ENCODE peak calls at places on chromosomes 2 and 18, in seven cellular contexts. One of them, this sample, is unnamed.

GRCh38 chr2:175855236-175855635 is 146.8 kb downstream of the LNPK start:
- DNase-seq in Peyer's patch: no peak
- DNase-seq in GM13976: no peak
- DNase-seq in activated CD8-positive, alpha-beta T cell treated with anti-CD3 and anti-CD28 coated beads for 36 hours: no peak
- DNase-seq in tibial nerve: no peak
- DNase-seq in cardiac muscle cell: no peak
- DNase-seq in choroid plexus epithelial cell: no peak
- DNase-seq in this sample: no peak

GRCh38 chr2:10901160-10901559 is 10.6 kb upstream of the KCNF1 start:
- DNase-seq in GM13976: no peak
- DNase-seq in choroid plexus epithelial cell: no peak
- DNase-seq in tibial nerve: no peak
- DNase-seq in activated CD8-positive, alpha-beta T cell treated with anti-CD3 and anti-CD28 coated beads for 36 hours: no peak
- DNase-seq in Peyer's patch: no peak
- DNase-seq in cardiac muscle cell: no peak
- DNase-seq in this sample: no peak

GRCh38 chr2:136611451-136611850 is 153.9 kb upstream of the THSD7B start:
- DNase-seq in choroid plexus epithelial cell: no peak
- DNase-seq in tibial nerve: no peak
- DNase-seq in cardiac muscle cell: no peak
- DNase-seq in GM13976: no peak
- DNase-seq in activated CD8-positive, alpha-beta T cell treated with anti-CD3 and anti-CD28 coated beads for 36 hours: no peak
- DNase-seq in Peyer's patch: no peak
- DNase-seq in this sample: no peak

GRCh38 chr2:10438688-10439087 is 9.4 kb downstream of the ODC1 start:
- DNase-seq in tibial nerve: no peak
- DNase-seq in cardiac muscle cell: no peak
- DNase-seq in Peyer's patch: no peak
- DNase-seq in activated CD8-positive, alpha-beta T cell treated with anti-CD3 and anti-CD28 coated beads for 36 hours: no peak
- DNase-seq in choroid plexus epithelial cell: no peak
- DNase-seq in GM13976: no peak
- DNase-seq in this sample: no peak

GRCh38 chr18:12863687-12864086 is 20.4 kb downstream of the PTPN2 start:
- DNase-seq in GM13976: no peak
- DNase-seq in tibial nerve: no peak
- DNase-seq in cardiac muscle cell: no peak
- DNase-seq in Peyer's patch: no peak
- DNase-seq in choroid plexus epithelial cell: no peak
- DNase-seq in activated CD8-positive, alpha-beta T cell treated with anti-CD3 and anti-CD28 coated beads for 36 hours: no peak
- DNase-seq in this sample: no peak

GRCh38 chr18:9742588-9743131 is 34.6 kb downstream of the RAB31 start:
- DNase-seq in cardiac muscle cell: no peak
- DNase-seq in activated CD8-positive, alpha-beta T cell treated with anti-CD3 and anti-CD28 coated beads for 36 hours: no peak
- DNase-seq in choroid plexus epithelial cell: peak
- DNase-seq in Peyer's patch: no peak
- DNase-seq in tibial nerve: no peak
- DNase-seq in GM13976: no peak
- DNase-seq in this sample: no peak

GRCh38 chr2:46643951-46644350 is 164.6 kb downstream of the TMEM247 start:
- DNase-seq in activated CD8-positive, alpha-beta T cell treated with anti-CD3 and anti-CD28 coated beads for 36 hours: peak
- DNase-seq in GM13976: no peak
- DNase-seq in cardiac muscle cell: no peak
- DNase-seq in Peyer's patch: no peak
- DNase-seq in choroid plexus epithelial cell: no peak
- DNase-seq in tibial nerve: no peak
- DNase-seq in this sample: no peak

GRCh38 chr2:158928965-158929364 is 39.5 kb upstream of the TANC1 start:
- DNase-seq in activated CD8-positive, alpha-beta T cell treated with anti-CD3 and anti-CD28 coated beads for 36 hours: no peak
- DNase-seq in GM13976: no peak
- DNase-seq in Peyer's patch: no peak
- DNase-seq in tibial nerve: no peak
- DNase-seq in cardiac muscle cell: no peak
- DNase-seq in choroid plexus epithelial cell: no peak
- DNase-seq in this sample: no peak

GRCh38 chr2:98334439-98335078 is 11.7 kb upstream of the CNGA3 start:
- DNase-seq in activated CD8-positive, alpha-beta T cell treated with anti-CD3 and anti-CD28 coated beads for 36 hours: no peak
- DNase-seq in GM13976: no peak
- DNase-seq in tibial nerve: no peak
- DNase-seq in Peyer's patch: no peak
- DNase-seq in cardiac muscle cell: no peak
- DNase-seq in choroid plexus epithelial cell: peak
- DNase-seq in this sample: no peak

GRCh38 chr2:26556309-26557243 is 78.7 kb upstream of the OTOF start:
- DNase-seq in activated CD8-positive, alpha-beta T cell treated with anti-CD3 and anti-CD28 coated beads for 36 hours: no peak
- DNase-seq in GM13976: no peak
- DNase-seq in cardiac muscle cell: no peak
- DNase-seq in Peyer's patch: no peak
- DNase-seq in choroid plexus epithelial cell: no peak
- DNase-seq in tibial nerve: no peak
- DNase-seq in this sample: no peak

GRCh38 chr2:39871291-39871761 is 92.3 kb upstream of the THUMPD2 start:
- DNase-seq in Peyer's patch: no peak
- DNase-seq in choroid plexus epithelial cell: peak
- DNase-seq in GM13976: no peak
- DNase-seq in tibial nerve: no peak
- DNase-seq in cardiac muscle cell: no peak
- DNase-seq in activated CD8-positive, alpha-beta T cell treated with anti-CD3 and anti-CD28 coated beads for 36 hours: no peak
- DNase-seq in this sample: no peak

GRCh38 chr2:207188601-207189000 is 22.9 kb upstream of the KLF7 start:
- DNase-seq in choroid plexus epithelial cell: peak
- DNase-seq in activated CD8-positive, alpha-beta T cell treated with anti-CD3 and anti-CD28 coated beads for 36 hours: no peak
- DNase-seq in GM13976: no peak
- DNase-seq in Peyer's patch: no peak
- DNase-seq in tibial nerve: no peak
- DNase-seq in cardiac muscle cell: no peak
- DNase-seq in this sample: no peak

GRCh38 chr2:73952499-73953446 is 26.1 kb downstream of the DGUOK start:
- DNase-seq in tibial nerve: peak
- DNase-seq in GM13976: no peak
- DNase-seq in activated CD8-positive, alpha-beta T cell treated with anti-CD3 and anti-CD28 coated beads for 36 hours: no peak
- DNase-seq in choroid plexus epithelial cell: peak
- DNase-seq in cardiac muscle cell: no peak
- DNase-seq in Peyer's patch: no peak
- DNase-seq in this sample: no peak
- TF ChIP-seq CTCF in tibial nerve: no peak
- TF ChIP-seq CTCF in GM13976: no peak
- TF ChIP-seq CTCF in activated CD8-positive, alpha-beta T cell treated with anti-CD3 and anti-CD28 coated beads for 36 hours: no peak
- TF ChIP-seq CTCF in choroid plexus epithelial cell: no peak
- TF ChIP-seq CTCF in cardiac muscle cell: no peak
- TF ChIP-seq CTCF in Peyer's patch: no peak
- TF ChIP-seq CTCF in this sample: no peak

GRCh38 chr2:196535742-196536141 is 103.8 kb upstream of the CCDC150 start:
- DNase-seq in activated CD8-positive, alpha-beta T cell treated with anti-CD3 and anti-CD28 coated beads for 36 hours: no peak
- DNase-seq in tibial nerve: no peak
- DNase-seq in cardiac muscle cell: no peak
- DNase-seq in GM13976: no peak
- DNase-seq in Peyer's patch: no peak
- DNase-seq in choroid plexus epithelial cell: peak
- DNase-seq in this sample: no peak
- TF ChIP-seq CTCF in activated CD8-positive, alpha-beta T cell treated with anti-CD3 and anti-CD28 coated beads for 36 hours: no peak
- TF ChIP-seq CTCF in tibial nerve: peak
- TF ChIP-seq CTCF in cardiac muscle cell: peak
- TF ChIP-seq CTCF in GM13976: no peak
- TF ChIP-seq CTCF in Peyer's patch: no peak
- TF ChIP-seq CTCF in choroid plexus epithelial cell: peak
- TF ChIP-seq CTCF in this sample: no peak

DNA sequence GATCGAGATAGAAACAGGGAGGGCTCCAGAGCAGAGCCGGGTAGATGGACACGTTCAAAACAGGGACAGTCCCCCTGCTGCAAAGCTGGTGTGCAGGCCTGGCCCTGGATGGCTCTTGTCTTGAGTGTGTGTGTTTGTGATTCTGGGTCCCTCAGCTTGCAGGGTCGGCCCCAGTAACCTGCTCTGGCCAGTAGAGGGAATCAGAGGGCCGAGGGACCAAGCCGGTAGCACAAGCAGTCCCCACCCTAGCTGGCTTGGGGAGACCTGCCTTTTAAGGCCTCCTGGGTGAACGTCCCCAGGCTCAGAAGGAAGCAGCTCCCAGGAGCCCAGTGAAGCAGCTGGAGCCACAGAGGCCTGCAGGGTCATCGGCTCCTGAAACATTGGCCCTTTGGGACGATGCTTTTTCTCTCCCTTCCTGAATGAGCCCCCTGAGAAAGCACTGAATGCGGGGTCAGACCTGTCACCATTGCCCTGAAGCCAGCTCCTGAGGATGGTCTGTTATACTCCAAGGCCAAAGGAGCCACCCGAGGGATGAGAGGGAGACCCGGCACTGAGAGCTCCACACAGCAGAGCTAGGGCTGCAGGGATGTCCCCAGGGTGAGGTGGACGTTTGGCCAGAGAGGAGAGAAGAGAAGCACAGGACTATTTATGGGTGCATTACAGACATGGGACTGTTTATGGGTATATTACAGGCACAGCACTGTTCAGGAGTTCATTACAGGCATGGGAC is 15.4 kb upstream of the MLPH start:
- DNase-seq in Peyer's patch: no peak
- DNase-seq in tibial nerve: no peak
- DNase-seq in cardiac muscle cell: peak
- DNase-seq in activated CD8-positive, alpha-beta T cell treated with anti-CD3 and anti-CD28 coated beads for 36 hours: peak
- DNase-seq in choroid plexus epithelial cell: peak
- DNase-seq in GM13976: peak
- DNase-seq in this sample: peak
- TF ChIP-seq CTCF in Peyer's patch: no peak
- TF ChIP-seq CTCF in tibial nerve: peak
- TF ChIP-seq CTCF in cardiac muscle cell: peak
- TF ChIP-seq CTCF in activated CD8-positive, alpha-beta T cell treated with anti-CD3 and anti-CD28 coated beads for 36 hours: peak
- TF ChIP-seq CTCF in choroid plexus epithelial cell: peak
- TF ChIP-seq CTCF in GM13976: no peak
- TF ChIP-seq CTCF in this sample: no peak

GRCh38 chr2:177897278-177897677 is 175.3 kb downstream of the PDE11A start:
- DNase-seq in cardiac muscle cell: no peak
- DNase-seq in tibial nerve: no peak
- DNase-seq in activated CD8-positive, alpha-beta T cell treated with anti-CD3 and anti-CD28 coated beads for 36 hours: no peak
- DNase-seq in Peyer's patch: no peak
- DNase-seq in choroid plexus epithelial cell: no peak
- DNase-seq in GM13976: no peak
- DNase-seq in this sample: no peak
- TF ChIP-seq CTCF in cardiac muscle cell: no peak
- TF ChIP-seq CTCF in tibial nerve: no peak
- TF ChIP-seq CTCF in activated CD8-positive, alpha-beta T cell treated with anti-CD3 and anti-CD28 coated beads for 36 hours: no peak
- TF ChIP-seq CTCF in Peyer's patch: no peak
- TF ChIP-seq CTCF in choroid plexus epithelial cell: no peak
- TF ChIP-seq CTCF in GM13976: no peak
- TF ChIP-seq CTCF in this sample: no peak

GRCh38 chr18:76960528-76961035 is 138.2 kb downstream of the ZNF236 start:
- DNase-seq in activated CD8-positive, alpha-beta T cell treated with anti-CD3 and anti-CD28 coated beads for 36 hours: no peak
- DNase-seq in Peyer's patch: no peak
- DNase-seq in tibial nerve: no peak
- DNase-seq in cardiac muscle cell: no peak
- DNase-seq in choroid plexus epithelial cell: no peak
- DNase-seq in GM13976: no peak
- DNase-seq in this sample: no peak
- TF ChIP-seq CTCF in activated CD8-positive, alpha-beta T cell treated with anti-CD3 and anti-CD28 coated beads for 36 hours: no peak
- TF ChIP-seq CTCF in Peyer's patch: no peak
- TF ChIP-seq CTCF in tibial nerve: no peak
- TF ChIP-seq CTCF in cardiac muscle cell: no peak
- TF ChIP-seq CTCF in choroid plexus epithelial cell: no peak
- TF ChIP-seq CTCF in GM13976: no peak
- TF ChIP-seq CTCF in this sample: no peak

DNA sequence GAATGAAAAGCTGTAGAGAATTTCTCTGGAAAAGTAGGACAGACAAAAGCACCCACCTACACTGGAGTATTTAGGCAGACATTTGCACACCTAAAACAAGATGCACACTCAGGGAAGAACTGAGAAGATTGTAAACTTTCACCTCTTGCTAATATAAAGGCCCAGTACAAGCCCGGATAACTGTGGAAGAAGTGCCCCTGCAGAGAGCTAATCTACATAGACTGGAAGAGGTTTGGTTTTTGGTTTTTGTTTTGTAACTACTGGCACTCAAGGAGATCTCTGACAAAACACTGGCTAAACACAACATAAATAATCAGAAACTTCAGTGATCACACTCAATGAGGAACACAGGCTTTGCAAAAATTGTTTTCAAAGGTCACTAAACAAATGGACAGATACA is 782.2 kb upstream of the SLC8A1 start:
- DNase-seq in GM13976: no peak
- DNase-seq in Peyer's patch: no peak
- DNase-seq in activated CD8-positive, alpha-beta T cell treated with anti-CD3 and anti-CD28 coated beads for 36 hours: no peak
- DNase-seq in cardiac muscle cell: no peak
- DNase-seq in tibial nerve: no peak
- DNase-seq in choroid plexus epithelial cell: no peak
- DNase-seq in this sample: no peak
- TF ChIP-seq CTCF in GM13976: no peak
- TF ChIP-seq CTCF in Peyer's patch: no peak
- TF ChIP-seq CTCF in activated CD8-positive, alpha-beta T cell treated with anti-CD3 and anti-CD28 coated beads for 36 hours: no peak
- TF ChIP-seq CTCF in cardiac muscle cell: no peak
- TF ChIP-seq CTCF in tibial nerve: no peak
- TF ChIP-seq CTCF in choroid plexus epithelial cell: no peak
- TF ChIP-seq CTCF in this sample: no peak

GRCh38 chr2:67856866-67857265 is 205.9 kb downstream of the C1D start:
- DNase-seq in Peyer's patch: no peak
- DNase-seq in choroid plexus epithelial cell: no peak
- DNase-seq in cardiac muscle cell: no peak
- DNase-seq in GM13976: no peak
- DNase-seq in tibial nerve: no peak
- DNase-seq in activated CD8-positive, alpha-beta T cell treated with anti-CD3 and anti-CD28 coated beads for 36 hours: no peak
- DNase-seq in this sample: no peak

GRCh38 chr2:67851946-67852345 is 210.9 kb downstream of the C1D start:
- DNase-seq in choroid plexus epithelial cell: no peak
- DNase-seq in Peyer's patch: no peak
- DNase-seq in cardiac muscle cell: no peak
- DNase-seq in GM13976: no peak
- DNase-seq in tibial nerve: no peak
- DNase-seq in activated CD8-positive, alpha-beta T cell treated with anti-CD3 and anti-CD28 coated beads for 36 hours: no peak
- DNase-seq in this sample: no peak

GRCh38 chr2:67854103-67854502 is 208.7 kb downstream of the C1D start:
- DNase-seq in Peyer's patch: peak
- DNase-seq in cardiac muscle cell: no peak
- DNase-seq in choroid plexus epithelial cell: no peak
- DNase-seq in tibial nerve: no peak
- DNase-seq in GM13976: no peak
- DNase-seq in activated CD8-positive, alpha-beta T cell treated with anti-CD3 and anti-CD28 coated beads for 36 hours: no peak
- DNase-seq in this sample: no peak

GRCh38 chr2:67857836-67858235 is 205.0 kb downstream of the C1D start:
- DNase-seq in activated CD8-positive, alpha-beta T cell treated with anti-CD3 and anti-CD28 coated beads for 36 hours: no peak
- DNase-seq in tibial nerve: no peak
- DNase-seq in GM13976: no peak
- DNase-seq in choroid plexus epithelial cell: no peak
- DNase-seq in Peyer's patch: no peak
- DNase-seq in cardiac muscle cell: no peak
- DNase-seq in this sample: no peak

DNA sequence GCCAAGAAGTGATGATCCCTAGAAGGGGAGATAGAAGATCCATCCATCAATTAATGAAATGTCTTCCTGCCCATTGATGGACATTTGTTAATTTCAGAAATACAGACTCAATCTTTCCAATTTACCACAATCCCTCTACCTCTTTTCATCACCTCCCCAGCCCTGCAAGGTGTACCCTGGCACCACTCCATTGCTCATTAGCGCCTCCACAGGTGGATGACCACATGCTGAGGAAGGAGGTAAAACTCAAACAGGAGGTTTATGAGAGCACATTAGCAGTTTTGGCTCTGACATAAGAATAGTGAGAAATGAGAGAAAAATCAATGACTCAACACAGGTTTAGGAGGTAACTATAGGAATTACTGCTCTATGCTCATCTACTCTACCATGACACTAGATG is 208.0 kb downstream of the C1D start:
- DNase-seq in cardiac muscle cell: no peak
- DNase-seq in GM13976: no peak
- DNase-seq in tibial nerve: no peak
- DNase-seq in Peyer's patch: no peak
- DNase-seq in choroid plexus epithelial cell: no peak
- DNase-seq in activated CD8-positive, alpha-beta T cell treated with anti-CD3 and anti-CD28 coated beads for 36 hours: peak
- DNase-seq in this sample: no peak
- TF ChIP-seq CTCF in cardiac muscle cell: no peak
- TF ChIP-seq CTCF in GM13976: no peak
- TF ChIP-seq CTCF in tibial nerve: no peak
- TF ChIP-seq CTCF in Peyer's patch: no peak
- TF ChIP-seq CTCF in choroid plexus epithelial cell: peak
- TF ChIP-seq CTCF in activated CD8-positive, alpha-beta T cell treated with anti-CD3 and anti-CD28 coated beads for 36 hours: no peak
- TF ChIP-seq CTCF in this sample: no peak